ENCODE peak calls at places on chromosome 1, in five cellular contexts. One of them, this sample, is unnamed.

GRCh38 chr1:13583592-13583963 is at the start of gene PDPN:
- DNase-seq in G401: no peak
- DNase-seq in activated CD8-positive, alpha-beta memory T cell treated with anti-CD3 and anti-CD28 coated beads for 24 hours: no peak
- DNase-seq in T follicular helper cell: no peak
- DNase-seq in NCI-H1105 treated with DMSO at 0.1 percent for 48 hours: peak
- DNase-seq in this sample: no peak

GRCh38 chr1:228376262-228376628 is 30.4 kb downstream of the TRIM11 start:
- DNase-seq in G401: no peak
- DNase-seq in T follicular helper cell: no peak
- DNase-seq in activated CD8-positive, alpha-beta memory T cell treated with anti-CD3 and anti-CD28 coated beads for 24 hours: no peak
- DNase-seq in NCI-H1105 treated with DMSO at 0.1 percent for 48 hours: no peak
- DNase-seq in this sample: no peak

GRCh38 chr1:7561331-7561921 is 209.7 kb upstream of the VAMP3 start:
- DNase-seq in NCI-H1105 treated with DMSO at 0.1 percent for 48 hours: no peak
- DNase-seq in T follicular helper cell: no peak
- DNase-seq in activated CD8-positive, alpha-beta memory T cell treated with anti-CD3 and anti-CD28 coated beads for 24 hours: no peak
- DNase-seq in G401: no peak
- DNase-seq in this sample: peak

GRCh38 chr1:247961796-247962195 is 3.2 kb upstream of the OR2AK2 start:
- DNase-seq in T follicular helper cell: no peak
- DNase-seq in activated CD8-positive, alpha-beta memory T cell treated with anti-CD3 and anti-CD28 coated beads for 24 hours: no peak
- DNase-seq in NCI-H1105 treated with DMSO at 0.1 percent for 48 hours: no peak
- DNase-seq in G401: no peak
- DNase-seq in this sample: no peak

GRCh38 chr1:23561813-23562100 is 2.5 kb upstream of the ID3 start:
- DNase-seq in T follicular helper cell: no peak
- DNase-seq in G401: no peak
- DNase-seq in activated CD8-positive, alpha-beta memory T cell treated with anti-CD3 and anti-CD28 coated beads for 24 hours: no peak
- DNase-seq in NCI-H1105 treated with DMSO at 0.1 percent for 48 hours: no peak
- DNase-seq in this sample: no peak

GRCh38 chr1:1969505-1969900 is 34.1 kb downstream of the CFAP74 start:
- DNase-seq in activated CD8-positive, alpha-beta memory T cell treated with anti-CD3 and anti-CD28 coated beads for 24 hours: no peak
- DNase-seq in G401: no peak
- DNase-seq in T follicular helper cell: no peak
- DNase-seq in NCI-H1105 treated with DMSO at 0.1 percent for 48 hours: no peak
- DNase-seq in this sample: no peak

GRCh38 chr1:199404191-199404590 is 623.3 kb upstream of the NR5A2 start:
- DNase-seq in activated CD8-positive, alpha-beta memory T cell treated with anti-CD3 and anti-CD28 coated beads for 24 hours: no peak
- DNase-seq in G401: peak
- DNase-seq in NCI-H1105 treated with DMSO at 0.1 percent for 48 hours: no peak
- DNase-seq in T follicular helper cell: no peak
- DNase-seq in this sample: no peak

GRCh38 chr1:168691541-168691940 is 37.5 kb downstream of the DPT start:
- DNase-seq in activated CD8-positive, alpha-beta memory T cell treated with anti-CD3 and anti-CD28 coated beads for 24 hours: no peak
- DNase-seq in T follicular helper cell: no peak
- DNase-seq in NCI-H1105 treated with DMSO at 0.1 percent for 48 hours: no peak
- DNase-seq in G401: no peak
- DNase-seq in this sample: no peak

GRCh38 chr1:117683571-117684285 is 77.9 kb downstream of the TENT5C start:
- DNase-seq in activated CD8-positive, alpha-beta memory T cell treated with anti-CD3 and anti-CD28 coated beads for 24 hours: no peak
- DNase-seq in T follicular helper cell: no peak
- DNase-seq in G401: no peak
- DNase-seq in NCI-H1105 treated with DMSO at 0.1 percent for 48 hours: no peak
- DNase-seq in this sample: no peak

GRCh38 chr1:77841574-77841973 is 46.9 kb upstream of the NEXN start:
- DNase-seq in activated CD8-positive, alpha-beta memory T cell treated with anti-CD3 and anti-CD28 coated beads for 24 hours: no peak
- DNase-seq in NCI-H1105 treated with DMSO at 0.1 percent for 48 hours: no peak
- DNase-seq in T follicular helper cell: no peak
- DNase-seq in G401: no peak
- DNase-seq in this sample: no peak

This sample was measured in Karpas-422.